ENCODE peak calls at places on chromosomes 1 and 21, in six cellular contexts. One of them, this sample, is unnamed.

GRCh38 chr1:213564215-213564659 is 423.5 kb upstream of the PROX1 start:
- DNase-seq in colonic mucosa: peak
- DNase-seq in choroid plexus epithelial cell: no peak
- DNase-seq in AG09319: no peak
- DNase-seq in cardiac fibroblast: peak
- DNase-seq in fibroblast of mammary gland: peak
- DNase-seq in this sample: no peak

GRCh38 chr1:222814536-222815366 is at the start of gene DISP1:
- DNase-seq in AG09319: no peak
- DNase-seq in fibroblast of mammary gland: peak
- DNase-seq in colonic mucosa: peak
- DNase-seq in choroid plexus epithelial cell: peak
- DNase-seq in cardiac fibroblast: peak
- DNase-seq in this sample: peak

GRCh38 chr1:31593136-31593665 is 16.9 kb downstream of the TINAGL1 start:
- DNase-seq in colonic mucosa: no peak
- DNase-seq in choroid plexus epithelial cell: no peak
- DNase-seq in cardiac fibroblast: no peak
- DNase-seq in AG09319: no peak
- DNase-seq in fibroblast of mammary gland: no peak
- DNase-seq in this sample: no peak

GRCh38 chr1:3790952-3791351 is 5.3 kb downstream of the LRRC47 start:
- DNase-seq in choroid plexus epithelial cell: no peak
- DNase-seq in AG09319: no peak
- DNase-seq in fibroblast of mammary gland: no peak
- DNase-seq in colonic mucosa: no peak
- DNase-seq in cardiac fibroblast: no peak
- DNase-seq in this sample: no peak

GRCh38 chr1:24878775-24879742 is 51.0 kb downstream of the RUNX3 start:
- DNase-seq in fibroblast of mammary gland: peak
- DNase-seq in cardiac fibroblast: peak
- DNase-seq in choroid plexus epithelial cell: peak
- DNase-seq in AG09319: no peak
- DNase-seq in colonic mucosa: peak
- DNase-seq in this sample: no peak

GRCh38 chr21:45590726-45591618 is 48.7 kb upstream of the SLC19A1 start:
- DNase-seq in choroid plexus epithelial cell: no peak
- DNase-seq in fibroblast of mammary gland: no peak
- DNase-seq in cardiac fibroblast: no peak
- DNase-seq in AG09319: no peak
- DNase-seq in colonic mucosa: no peak
- DNase-seq in this sample: no peak

GRCh38 chr1:156640842-156641706 is 843 bp upstream of the BCAN start:
- DNase-seq in AG09319: no peak
- DNase-seq in cardiac fibroblast: no peak
- DNase-seq in fibroblast of mammary gland: no peak
- DNase-seq in choroid plexus epithelial cell: no peak
- DNase-seq in colonic mucosa: no peak
- DNase-seq in this sample: no peak

GRCh38 chr1:67647036-67647798 is 37.8 kb upstream of the GADD45A start:
- DNase-seq in choroid plexus epithelial cell: no peak
- DNase-seq in AG09319: no peak
- DNase-seq in fibroblast of mammary gland: peak
- DNase-seq in colonic mucosa: peak
- DNase-seq in cardiac fibroblast: peak
- DNase-seq in this sample: no peak

GRCh38 chr1:91555821-91556531 is 55.3 kb downstream of the CDC7 start:
- DNase-seq in cardiac fibroblast: peak
- DNase-seq in colonic mucosa: no peak
- DNase-seq in fibroblast of mammary gland: peak
- DNase-seq in choroid plexus epithelial cell: peak
- DNase-seq in AG09319: peak
- DNase-seq in this sample: no peak

GRCh38 chr1:193519922-193520321 is 333.5 kb upstream of the B3GALT2 start:
- DNase-seq in choroid plexus epithelial cell: no peak
- DNase-seq in cardiac fibroblast: no peak
- DNase-seq in colonic mucosa: no peak
- DNase-seq in fibroblast of mammary gland: no peak
- DNase-seq in AG09319: no peak
- DNase-seq in this sample: no peak

GRCh38 chr1:110262846-110263631 is 52.9 kb downstream of the KCNC4 start:
- DNase-seq in choroid plexus epithelial cell: no peak
- DNase-seq in colonic mucosa: no peak
- DNase-seq in AG09319: no peak
- DNase-seq in fibroblast of mammary gland: no peak
- DNase-seq in cardiac fibroblast: no peak
- DNase-seq in this sample: no peak

GRCh38 chr1:168696125-168696524 is 32.9 kb downstream of the DPT start:
- DNase-seq in cardiac fibroblast: no peak
- DNase-seq in fibroblast of mammary gland: no peak
- DNase-seq in AG09319: no peak
- DNase-seq in choroid plexus epithelial cell: no peak
- DNase-seq in colonic mucosa: no peak
- DNase-seq in this sample: no peak

GRCh38 chr1:66415326-66415725 is 118.6 kb upstream of the SGIP1 start:
- DNase-seq in AG09319: no peak
- DNase-seq in colonic mucosa: no peak
- DNase-seq in cardiac fibroblast: no peak
- DNase-seq in choroid plexus epithelial cell: no peak
- DNase-seq in fibroblast of mammary gland: no peak
- DNase-seq in this sample: no peak

GRCh38 chr1:64280001-64280400 is 76.6 kb downstream of the UBE2U start:
- DNase-seq in choroid plexus epithelial cell: no peak
- DNase-seq in fibroblast of mammary gland: no peak
- DNase-seq in cardiac fibroblast: no peak
- DNase-seq in colonic mucosa: no peak
- DNase-seq in AG09319: no peak
- DNase-seq in this sample: no peak

GRCh38 chr1:17486242-17486641 is 46.8 kb upstream of the RCC2 start:
- DNase-seq in AG09319: no peak
- DNase-seq in choroid plexus epithelial cell: no peak
- DNase-seq in fibroblast of mammary gland: no peak
- DNase-seq in cardiac fibroblast: no peak
- DNase-seq in colonic mucosa: no peak
- DNase-seq in this sample: no peak

GRCh38 chr1:25799758-25800537 is at the start of gene SELENON:
- DNase-seq in choroid plexus epithelial cell: peak
- DNase-seq in colonic mucosa: peak
- DNase-seq in AG09319: no peak
- DNase-seq in cardiac fibroblast: no peak
- DNase-seq in fibroblast of mammary gland: peak
- DNase-seq in this sample: peak

GRCh38 chr1:245718123-245718522 is 563.3 kb downstream of the KIF26B start:
- DNase-seq in colonic mucosa: no peak
- DNase-seq in fibroblast of mammary gland: no peak
- DNase-seq in choroid plexus epithelial cell: no peak
- DNase-seq in AG09319: no peak
- DNase-seq in cardiac fibroblast: no peak
- DNase-seq in this sample: no peak

GRCh38 chr1:74053407-74053806 is 144.6 kb downstream of the LRRIQ3 start:
- DNase-seq in AG09319: no peak
- DNase-seq in colonic mucosa: no peak
- DNase-seq in fibroblast of mammary gland: no peak
- DNase-seq in choroid plexus epithelial cell: no peak
- DNase-seq in cardiac fibroblast: no peak
- DNase-seq in this sample: no peak

GRCh38 chr1:17437260-17438175 is 2.0 kb downstream of the RCC2 start:
- DNase-seq in fibroblast of mammary gland: peak
- DNase-seq in AG09319: no peak
- DNase-seq in choroid plexus epithelial cell: peak
- DNase-seq in cardiac fibroblast: peak
- DNase-seq in colonic mucosa: peak
- DNase-seq in this sample: no peak

GRCh38 chr21:31524140-31524539 is 135.4 kb upstream of the SOD1 start:
- DNase-seq in fibroblast of mammary gland: no peak
- DNase-seq in cardiac fibroblast: no peak
- DNase-seq in colonic mucosa: no peak
- DNase-seq in AG09319: no peak
- DNase-seq in choroid plexus epithelial cell: no peak
- DNase-seq in this sample: no peak

GRCh38 chr21:33767236-33767635 is 124.9 kb downstream of the ITSN1 start:
- DNase-seq in AG09319: no peak
- DNase-seq in cardiac fibroblast: peak
- DNase-seq in choroid plexus epithelial cell: peak
- DNase-seq in colonic mucosa: no peak
- DNase-seq in fibroblast of mammary gland: peak
- DNase-seq in this sample: no peak

GRCh38 chr1:236561976-236562375 is 38.2 kb downstream of the LGALS8 start:
- DNase-seq in fibroblast of mammary gland: no peak
- DNase-seq in choroid plexus epithelial cell: no peak
- DNase-seq in cardiac fibroblast: no peak
- DNase-seq in colonic mucosa: no peak
- DNase-seq in AG09319: no peak
- DNase-seq in this sample: no peak

GRCh38 chr1:197615693-197616011 is 159.6 kb downstream of the DENND1B start:
- DNase-seq in AG09319: no peak
- DNase-seq in choroid plexus epithelial cell: no peak
- DNase-seq in fibroblast of mammary gland: no peak
- DNase-seq in colonic mucosa: no peak
- DNase-seq in cardiac fibroblast: no peak
- DNase-seq in this sample: no peak

GRCh38 chr1:69223156-69223555 is 344.6 kb upstream of the LRRC7 start:
- DNase-seq in AG09319: no peak
- DNase-seq in colonic mucosa: no peak
- DNase-seq in fibroblast of mammary gland: no peak
- DNase-seq in cardiac fibroblast: no peak
- DNase-seq in choroid plexus epithelial cell: no peak
- DNase-seq in this sample: no peak

GRCh38 chr21:43639470-43640178 is 19.7 kb downstream of the HSF2BP start:
- DNase-seq in cardiac fibroblast: peak
- DNase-seq in choroid plexus epithelial cell: peak
- DNase-seq in colonic mucosa: no peak
- DNase-seq in fibroblast of mammary gland: peak
- DNase-seq in AG09319: peak
- DNase-seq in this sample: no peak

GRCh38 chr21:22890656-22891055 is 1892.4 kb downstream of the NCAM2 start:
- DNase-seq in colonic mucosa: no peak
- DNase-seq in choroid plexus epithelial cell: no peak
- DNase-seq in cardiac fibroblast: no peak
- DNase-seq in AG09319: no peak
- DNase-seq in fibroblast of mammary gland: no peak
- DNase-seq in this sample: no peak

GRCh38 chr1:78743626-78744025 is 94.0 kb downstream of the IFI44 start:
- DNase-seq in fibroblast of mammary gland: peak
- DNase-seq in choroid plexus epithelial cell: peak
- DNase-seq in colonic mucosa: no peak
- DNase-seq in cardiac fibroblast: peak
- DNase-seq in AG09319: no peak
- DNase-seq in this sample: no peak
- TF ChIP-seq CTCF in fibroblast of mammary gland: peak
- TF ChIP-seq CTCF in choroid plexus epithelial cell: peak
- TF ChIP-seq CTCF in colonic mucosa: no peak
- TF ChIP-seq CTCF in cardiac fibroblast: peak
- TF ChIP-seq CTCF in AG09319: no peak
- TF ChIP-seq CTCF in this sample: no peak

DNA sequence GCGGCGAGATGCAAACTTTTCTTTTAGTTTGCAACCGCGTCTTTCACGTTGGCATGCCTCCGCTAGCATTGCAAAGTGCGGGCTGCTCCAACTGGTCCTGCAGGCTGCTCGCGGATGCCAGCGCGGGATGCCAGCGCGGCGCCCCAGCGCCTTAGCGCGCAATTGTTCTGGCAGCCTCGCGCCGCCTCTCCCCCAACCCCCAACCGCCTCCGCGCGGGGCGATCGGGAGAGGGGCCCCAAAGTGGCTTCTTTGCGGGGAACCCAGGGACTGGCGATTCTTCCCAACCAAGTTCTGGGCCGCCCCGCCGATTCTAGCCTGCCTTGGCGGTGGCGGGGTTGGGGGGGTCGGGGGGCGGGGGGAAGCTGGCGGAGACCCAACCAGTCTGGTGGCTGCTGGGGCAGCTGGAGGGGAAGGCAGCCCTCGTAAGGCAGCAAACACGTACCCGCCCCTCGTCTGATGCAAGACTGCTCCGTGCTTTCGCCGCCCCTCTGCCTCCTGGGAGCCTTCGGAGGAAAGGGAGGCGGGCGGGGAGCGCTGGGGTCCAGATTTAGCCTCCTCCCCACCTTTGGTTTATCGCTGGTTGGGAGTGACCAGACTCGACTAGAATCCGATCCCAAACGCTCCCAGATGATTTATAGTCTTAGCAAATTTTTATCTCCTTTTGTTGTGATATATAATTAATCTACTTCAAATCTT is 756 bp downstream of the PHGDH start:
- DNase-seq in choroid plexus epithelial cell: peak
- DNase-seq in colonic mucosa: peak
- DNase-seq in AG09319: peak
- DNase-seq in fibroblast of mammary gland: peak
- DNase-seq in cardiac fibroblast: peak
- DNase-seq in this sample: no peak
- TF ChIP-seq CTCF in choroid plexus epithelial cell: no peak
- TF ChIP-seq CTCF in colonic mucosa: no peak
- TF ChIP-seq CTCF in AG09319: no peak
- TF ChIP-seq CTCF in fibroblast of mammary gland: no peak
- TF ChIP-seq CTCF in cardiac fibroblast: no peak
- TF ChIP-seq CTCF in this sample: no peak

DNA sequence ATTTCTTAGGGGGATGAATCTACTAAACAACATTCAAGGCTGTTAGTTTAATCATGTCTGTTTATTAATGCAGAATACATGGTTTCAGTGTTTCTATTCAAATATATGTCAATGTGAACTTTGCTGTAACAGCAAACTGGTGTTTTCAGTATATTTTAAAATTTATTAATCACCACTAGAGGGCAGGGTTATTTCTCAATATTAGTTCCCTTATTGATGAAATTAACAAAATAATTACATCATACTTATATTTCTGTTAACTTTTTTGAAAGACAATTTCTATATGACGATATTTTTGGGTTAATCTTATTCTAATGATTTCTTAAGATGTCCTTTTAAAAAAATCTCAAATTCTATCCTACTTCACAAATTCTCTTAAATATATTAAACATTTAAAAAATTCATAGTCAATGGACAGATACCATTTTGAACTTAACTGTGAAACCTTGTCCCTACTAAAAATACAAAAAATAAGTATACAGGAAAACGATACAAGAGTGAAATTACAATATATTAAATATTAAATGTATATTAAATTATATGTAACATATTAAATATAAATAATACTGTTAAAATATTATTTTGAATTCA is 1034.1 kb upstream of the PRMT6 start:
- DNase-seq in AG09319: no peak
- DNase-seq in choroid plexus epithelial cell: peak
- DNase-seq in fibroblast of mammary gland: peak
- DNase-seq in colonic mucosa: no peak
- DNase-seq in cardiac fibroblast: peak
- DNase-seq in this sample: no peak
- TF ChIP-seq CTCF in AG09319: peak
- TF ChIP-seq CTCF in choroid plexus epithelial cell: peak
- TF ChIP-seq CTCF in fibroblast of mammary gland: peak
- TF ChIP-seq CTCF in colonic mucosa: no peak
- TF ChIP-seq CTCF in cardiac fibroblast: peak
- TF ChIP-seq CTCF in this sample: peak

DNA sequence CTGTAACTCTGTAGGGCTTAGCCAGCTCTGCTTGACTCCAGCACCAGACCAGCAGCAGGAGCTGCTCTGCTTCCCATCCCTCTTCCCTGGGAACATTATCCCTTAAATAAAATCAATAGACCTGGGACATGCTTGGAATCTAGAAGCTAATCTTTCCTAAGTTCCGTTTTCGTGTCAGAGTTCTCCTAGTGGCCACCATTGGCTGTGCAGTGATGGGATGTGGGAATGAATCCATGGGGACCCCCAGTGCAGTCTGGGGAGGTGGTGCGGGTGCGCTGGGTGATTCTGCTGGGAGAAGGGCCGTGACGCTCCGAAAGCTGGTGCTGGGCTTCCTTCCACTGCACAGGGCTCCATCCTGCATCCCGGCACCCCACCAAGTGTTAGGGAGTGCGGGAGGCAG is 202.7 kb downstream of the CAMTA1 start:
- DNase-seq in colonic mucosa: no peak
- DNase-seq in AG09319: no peak
- DNase-seq in choroid plexus epithelial cell: no peak
- DNase-seq in cardiac fibroblast: no peak
- DNase-seq in fibroblast of mammary gland: no peak
- DNase-seq in this sample: no peak
- TF ChIP-seq CTCF in colonic mucosa: no peak
- TF ChIP-seq CTCF in AG09319: no peak
- TF ChIP-seq CTCF in choroid plexus epithelial cell: peak
- TF ChIP-seq CTCF in cardiac fibroblast: no peak
- TF ChIP-seq CTCF in fibroblast of mammary gland: no peak
- TF ChIP-seq CTCF in this sample: no peak

This sample was measured in D721Med.